ENCODE peak calls at places on chromosomes 12 and 14, in seven cellular contexts. S is neuronal stem cell, O is mesenchymal stem cell, C is H1, U is mesendoderm, H is IMR-90, I is H9. R is an unnamed sample.

GRCh38 chr12:117803013-117803412 is 165.8 kb downstream of the KSR2 start:
- DNase-seq in U (no peak), S (no peak), O (no peak), C (no peak), H (no peak), I (no peak), R (no peak)

GRCh38 chr14:93330609-93331000 is 2.2 kb downstream of the BTBD7 start:
- DNase-seq in U (no peak), O (no peak), C (no peak), I (no peak), S (no peak), H (no peak), R (peak; percentile 73)

GRCh38 chr12:53595212-53595611 is 31.0 kb downstream of the ATF7 start:
- DNase-seq in H (no peak), S (no peak), C (no peak), I (no peak), U (no peak), O (no peak), R (no peak)

GRCh38 chr12:32443491-32443890 is 44.1 kb downstream of the FGD4 start:
- DNase-seq in S (no peak), O (no peak), C (no peak), I (no peak), H (no peak), U (no peak), R (no peak)

GRCh38 chr12:26971963-26972362 is 33.7 kb downstream of the FGFR1OP2 start:
- DNase-seq in O (no peak), S (no peak), H (no peak), I (no peak), U (no peak), C (no peak), R (no peak)

GRCh38 chr14:73457050-73457934 is 1.1 kb downstream of the NUMB start:
- DNase-seq in C (peak; percentile 67), H (peak; percentile 33), S (peak; percentile 40), O (peak; percentile 71), U (peak; percentile 71), I (peak; percentile 48), R (peak; percentile 58)

GRCh38 chr12:3145036-3145435 is 67.9 kb downstream of the TSPAN9 start:
- DNase-seq in C (no peak), U (no peak), H (no peak), I (no peak), O (no peak), S (no peak), R (no peak)

GRCh38 chr12:125954362-125954761 is 889.1 kb downstream of the AACS start:
- DNase-seq in I (peak; percentile 61), C (no peak), U (peak; percentile 39), H (no peak), O (no peak), S (no peak), R (peak; percentile 65)

GRCh38 chr12:7782055-7782454 is 7.1 kb upstream of the NANOG start:
- DNase-seq in C (no peak), S (no peak), H (no peak), O (no peak), I (no peak), U (no peak), R (no peak)

GRCh38 chr14:54881761-54882401 is 20.7 kb downstream of the GCH1 start:
- DNase-seq in C (no peak), S (no peak), O (peak; percentile 42), I (no peak), H (peak; percentile 35), U (no peak), R (no peak)

GRCh38 chr12:131929530-131930456 is 717 bp downstream of the PUS1 start:
- DNase-seq in I (peak; percentile 53), U (peak; percentile 42), O (peak; percentile 46), H (peak; percentile 10), C (no peak), S (no peak), R (no peak)

GRCh38 chr14:73712540-73713141 is 1.5 kb downstream of the PNMA1 start:
- DNase-seq in S (peak; percentile 21), U (peak; percentile 37), I (peak; percentile 39), C (no peak), H (peak; percentile 27), O (no peak), R (no peak)

GRCh38 chr14:76953196-76953945 is 75.1 kb downstream of the IRF2BPL start:
- DNase-seq in H (peak; percentile 68), S (no peak), O (peak; percentile 92), U (no peak), C (no peak), I (no peak), R (peak; percentile 100)

GRCh38 chr12:62523619-62524018 is 57.0 kb downstream of the MON2 start:
- DNase-seq in S (no peak), I (no peak), O (no peak), H (no peak), C (no peak), U (no peak), R (no peak)

GRCh38 chr14:68247867-68248266 is 428.3 kb downstream of the RAD51B start:
- DNase-seq in S (no peak), U (no peak), O (peak; percentile 71), C (no peak), I (no peak), H (peak; percentile 27), R (no peak)

GRCh38 chr12:12779529-12779928 is 5.9 kb upstream of the APOLD1 start:
- DNase-seq in U (no peak), H (peak; percentile 96), C (no peak), S (no peak), I (no peak), O (peak; percentile 81), R (no peak)

GRCh38 chr12:26906024-26906423 is 31.8 kb downstream of the INTS13 start:
- DNase-seq in U (no peak), C (no peak), O (no peak), I (no peak), S (no peak), H (no peak), R (no peak)

GRCh38 chr12:66290716-66291200 is 11.5 kb upstream of the HELB start:
- DNase-seq in O (no peak), S (no peak), I (no peak), H (no peak), C (no peak), U (no peak), R (no peak)

GRCh38 chr14:106802413-106803364 is 1276.3 kb downstream of the TMEM121 start:
- DNase-seq in U (no peak), H (no peak), O (no peak), C (no peak), I (no peak), S (no peak), R (no peak)

DNA sequence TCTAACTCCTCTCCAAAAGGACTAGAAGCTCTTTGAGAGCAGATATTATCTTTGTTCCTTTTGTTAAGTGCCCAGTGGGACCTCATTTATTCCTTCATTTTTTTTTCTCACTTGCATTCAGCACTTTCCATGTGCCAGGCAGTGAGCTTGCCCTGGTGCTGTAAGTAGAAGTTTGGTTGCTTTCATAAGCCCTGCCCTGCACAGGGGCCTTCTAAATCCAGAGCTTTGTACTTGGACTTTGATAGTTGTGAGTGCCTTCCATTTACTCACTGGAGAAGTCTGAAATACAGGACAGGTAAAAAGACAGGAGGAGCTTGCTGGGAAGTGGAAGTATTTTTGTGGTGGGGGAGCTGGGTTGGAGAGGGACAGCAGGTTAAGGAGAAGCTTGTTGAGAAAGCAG is 56.7 kb upstream of the PTCSC3 start:
- DNase-seq in S (no peak), H (no peak), I (no peak), O (no peak), C (no peak), U (no peak), R (no peak)
- H3K23ac ChIP-seq in S (no peak overlapping the region), H (no peak overlapping the region), I (no peak overlapping the region), O (no peak overlapping the region), C (no peak overlapping the region), U (no peak overlapping the region), R (no peak overlapping the region)

GRCh38 chr12:49557187-49557916 is 10.6 kb downstream of the MCRS1 start:
- DNase-seq in I (no peak), C (no peak), O (no peak), U (no peak), H (no peak), S (no peak), R (no peak)

GRCh38 chr12:49557917-49558215 is 10.1 kb downstream of the MCRS1 start:
- DNase-seq in H (no peak), S (no peak), C (no peak), U (no peak), I (no peak), O (no peak), R (no peak)

GRCh38 chr12:49559011-49559675 is 8.8 kb downstream of the MCRS1 start:
- DNase-seq in I (no peak), S (no peak), H (no peak), U (no peak), C (no peak), O (no peak), R (no peak)

GRCh38 chr12:49556391-49557186 is 11.4 kb downstream of the MCRS1 start:
- DNase-seq in H (no peak), C (no peak), O (no peak), S (no peak), U (no peak), I (no peak), R (no peak)

DNA sequence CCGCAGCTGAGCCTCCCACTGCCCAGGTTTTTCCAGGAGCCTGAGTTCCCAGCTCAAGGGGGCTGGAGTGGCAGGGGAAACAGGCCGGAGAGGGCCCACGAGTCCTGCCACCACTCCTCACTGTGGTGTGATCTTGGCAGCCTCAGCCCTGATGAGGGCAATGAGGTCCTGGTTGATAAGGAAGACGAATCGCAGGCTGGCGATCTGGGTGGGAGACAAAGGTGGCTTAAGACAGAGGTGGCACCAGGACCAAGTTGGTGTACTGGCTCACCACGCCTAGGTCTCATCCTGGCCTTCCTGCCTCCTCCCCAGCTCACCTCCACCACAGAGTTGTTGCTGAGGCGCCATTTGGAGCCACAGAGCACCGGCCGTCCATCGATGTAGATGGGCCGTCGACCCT is 9.4 kb downstream of the MCRS1 start:
- DNase-seq in U (no peak), O (no peak), S (no peak), H (no peak), I (no peak), C (no peak), R (no peak)
- H3K23ac ChIP-seq in U (no peak overlapping the region), O (no peak overlapping the region), S (no peak overlapping the region), H (no peak overlapping the region), I (no peak overlapping the region), C (no peak overlapping the region), R (no peak overlapping the region)

DNA sequence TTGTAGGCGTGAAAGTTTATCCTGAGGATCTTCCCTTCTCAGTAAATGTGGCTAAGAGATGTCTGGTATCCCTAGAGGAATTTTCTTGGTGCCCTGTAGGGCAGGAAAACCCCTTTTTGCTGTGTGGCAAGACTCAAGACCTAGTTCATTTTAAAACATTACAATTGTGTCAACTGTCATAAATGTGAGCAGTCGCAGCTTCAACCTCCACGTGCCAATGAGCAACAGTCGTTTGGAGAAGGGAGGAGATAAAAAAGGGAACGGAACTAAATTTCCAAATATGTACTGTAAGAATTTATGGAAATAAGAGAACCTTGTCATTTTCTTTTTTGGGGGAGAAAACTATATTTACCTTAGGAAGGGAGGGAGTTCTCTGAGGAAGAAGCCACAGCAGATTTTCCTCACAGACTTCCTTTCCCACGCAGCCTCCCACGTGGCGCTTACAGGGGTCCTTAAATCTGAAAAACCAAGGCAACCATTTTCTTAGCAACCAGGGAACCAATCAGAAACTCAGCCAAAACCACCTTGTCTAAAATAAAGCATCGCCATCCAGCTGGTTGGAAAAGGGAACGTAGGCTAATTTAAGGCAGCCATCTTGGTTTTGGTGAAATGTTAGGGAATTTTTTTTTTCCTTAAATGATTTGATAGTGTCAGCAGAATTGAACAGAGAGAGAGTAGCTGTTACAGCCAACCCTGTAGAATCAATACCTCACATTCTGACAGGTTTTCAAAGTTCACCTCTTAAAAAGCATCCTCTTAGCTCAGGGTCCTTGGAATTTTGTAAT is 99.1 kb downstream of the FIGNL2 start:
- DNase-seq in U (no peak), O (no peak), S (no peak), H (no peak), I (no peak), C (no peak), R (no peak)
- H3K23ac ChIP-seq in U (no peak overlapping the region), O (no peak overlapping the region), S (no peak overlapping the region), H (no peak overlapping the region), I (no peak overlapping the region), C (no peak overlapping the region), R (no peak overlapping the region)

GRCh38 chr14:52333108-52333507 is 19.0 kb downstream of the PTGER2 start:
- DNase-seq in O (no peak), U (no peak), S (no peak), I (no peak), C (no peak), H (no peak), R (no peak)
- H3K23ac ChIP-seq in O (no peak overlapping the region), U (no peak overlapping the region), S (no peak overlapping the region), I (no peak overlapping the region), C (no peak overlapping the region), H (peak overlapping the region; percentile 26), R (no peak overlapping the region)

R was measured in trophoblast cell.